ENCODE peak calls at places on chromosomes 5 and 9, in eight cellular contexts. C is activated CD4-positive, alpha-beta T cell treated with anti-CD3 and anti-CD28 coated beads for 24 hours; B is left ventricle myocardium superior; H is retina; W is NCI-H2029 treated with DMSO at 0.1 percent for 48 hours; F is brain microvascular endothelial cell; Q is prostate gland; E is stimulated activated CD8-positive, alpha-beta memory T cell treated with anti-CD3 and anti-CD28 coated beads, Interleukin-4, amount 100 ng/mL, for 1 hour. G is an unnamed sample.

GRCh38 chr5:106258591-106259125 is 1412.1 kb downstream of the EFNA5 start:
- DNase-seq in H (no peak), W (no peak), C (no peak), E (no peak), B (no peak), Q (no peak), F (peak; percentile 60), G (no peak)

GRCh38 chr5:78647838-78648358 is 674 bp downstream of the LHFPL2 start:
- DNase-seq in B (peak; percentile 80), E (no peak), Q (peak; percentile 39), C (no peak), F (peak; percentile 55), H (peak; percentile 82), W (no peak), G (no peak)

GRCh38 chr9:92947268-92948031 is at the start of gene FGD3:
- DNase-seq in C (no peak), Q (no peak), W (peak; percentile 22), F (no peak), B (peak; percentile 56), E (no peak), H (peak; percentile 83), G (no peak)

GRCh38 chr9:90141723-90142122 is 500.9 kb downstream of the DIRAS2 start:
- DNase-seq in F (no peak), H (peak; percentile 19), C (no peak), Q (no peak), W (peak; percentile 75), B (no peak), E (no peak), G (no peak)

GRCh38 chr9:93245437-93245970 is 61.6 kb downstream of the WNK2 start:
- DNase-seq in W (no peak), B (no peak), C (no peak), Q (no peak), E (no peak), F (no peak), H (no peak), G (no peak)

GRCh38 chr9:127426756-127427155 is 2.6 kb downstream of the ZNF79 start:
- DNase-seq in H (no peak), F (no peak), W (no peak), B (no peak), E (no peak), C (peak; percentile 40), Q (no peak), G (no peak)

GRCh38 chr5:123285122-123286011 is 137.8 kb downstream of the CEP120 start:
- DNase-seq in E (no peak), C (no peak), Q (no peak), B (peak; percentile 17), H (peak; percentile 69), W (no peak), F (peak; percentile 41), G (no peak)

GRCh38 chr5:75337366-75338021 is 474 bp downstream of the HMGCR start:
- DNase-seq in F (no peak), E (peak; percentile 17), C (no peak), H (peak; percentile 75), B (no peak), W (no peak), Q (peak; percentile 19), G (peak; percentile 44)

GRCh38 chr5:93328833-93329232 is 252.2 kb downstream of the NR2F1-AS1 start:
- DNase-seq in E (no peak), Q (no peak), F (no peak), B (no peak), W (no peak), H (no peak), C (no peak), G (no peak)

GRCh38 chr9:33419904-33420303 is 17.5 kb upstream of the AQP7 start:
- DNase-seq in H (no peak), B (no peak), C (no peak), F (no peak), Q (no peak), E (no peak), W (no peak), G (no peak)

GRCh38 chr5:132065951-132066701 is 5.7 kb downstream of the IL3 start:
- DNase-seq in C (no peak), W (no peak), F (no peak), E (no peak), B (peak; percentile 23), H (no peak), Q (no peak), G (no peak)

GRCh38 chr5:73266309-73266708 is 93.3 kb downstream of the TMEM174 start:
- DNase-seq in F (no peak), C (no peak), B (no peak), E (no peak), H (peak; percentile 33), Q (no peak), W (no peak), G (no peak)

GRCh38 chr5:173602423-173602822 is 14.0 kb downstream of the BOD1 start:
- DNase-seq in W (peak; percentile 9), Q (no peak), H (no peak), B (peak; percentile 60), E (no peak), F (peak; percentile 79), C (no peak), G (no peak)

GRCh38 chr9:129232839-129233568 is 54.9 kb upstream of the IER5L start:
- DNase-seq in W (no peak), Q (no peak), F (peak; percentile 16), H (no peak), B (no peak), E (no peak), C (no peak), G (no peak)

GRCh38 chr5:107218457-107219193 is 452.1 kb downstream of the EFNA5 start:
- DNase-seq in W (no peak), H (no peak), Q (no peak), F (peak; percentile 83), B (no peak), C (no peak), E (no peak), G (no peak)

GRCh38 chr5:39906146-39906545 is 481.4 kb upstream of the DAB2 start:
- DNase-seq in Q (no peak), B (no peak), W (no peak), H (no peak), C (no peak), F (peak; percentile 65), E (no peak), G (no peak)

GRCh38 chr5:3310551-3311340 is 284.9 kb upstream of the IRX1 start:
- DNase-seq in Q (peak; percentile 86), B (no peak), F (no peak), C (no peak), H (peak; percentile 73), W (no peak), E (no peak), G (peak; percentile 91)

GRCh38 chr5:51382759-51383493 is at the start of gene ISL1:
- DNase-seq in F (peak; percentile 28), Q (peak; percentile 29), B (peak; percentile 36), C (no peak), E (no peak), H (peak; percentile 96), W (peak; percentile 57), G (peak; percentile 85)

GRCh38 chr9:101400120-101400519 is 1.5 kb downstream of the ZNF189 start:
- DNase-seq in H (no peak), C (no peak), E (no peak), W (no peak), Q (no peak), F (peak; percentile 29), B (peak; percentile 24), G (peak; percentile 74)

GRCh38 chr5:149371296-149371962 is 7.7 kb downstream of the IL17B start:
- DNase-seq in W (peak; percentile 53), Q (no peak), B (peak; percentile 69), H (peak; percentile 71), E (peak; percentile 40), F (peak; percentile 41), C (peak; percentile 59), G (peak; percentile 90)

GRCh38 chr5:139985733-139986132 is 57.4 kb downstream of the NRG2 start:
- DNase-seq in H (peak; percentile 46), C (no peak), E (no peak), W (no peak), B (no peak), Q (no peak), F (peak; percentile 85), G (no peak)

GRCh38 chr5:177369050-177369912 is 11.6 kb downstream of the RGS14 start:
- DNase-seq in W (no peak), E (no peak), Q (no peak), C (no peak), H (no peak), B (no peak), F (no peak), G (no peak)

GRCh38 chr5:76527685-76528161 is 95.5 kb downstream of the F2RL2 start:
- DNase-seq in B (no peak), F (peak; percentile 6), C (no peak), Q (no peak), W (no peak), E (no peak), H (no peak), G (no peak)

GRCh38 chr5:136766456-136766855 is 401.1 kb upstream of the TRPC7 start:
- DNase-seq in E (no peak), W (no peak), C (no peak), B (no peak), F (no peak), H (no peak), Q (no peak), G (no peak)

GRCh38 chr5:96236051-96236450 is 197.0 kb downstream of the PCSK1 start:
- DNase-seq in E (no peak), B (no peak), H (no peak), Q (no peak), W (no peak), F (no peak), C (no peak), G (no peak)

GRCh38 chr5:57259704-57260103 is 85.8 kb downstream of the GPBP1 start:
- DNase-seq in Q (no peak), B (no peak), H (no peak), C (no peak), W (no peak), F (no peak), E (no peak), G (no peak)